ENCODE peak calls at places on chromosomes 7 and 10, in six cellular contexts. T is amygdala, H is G401, I is GM23248, A is NCI-H1092 treated with DMSO at 0.1 percent for 48 hours, G is upper lobe of left lung. M is an unnamed sample.
A peak's percentile ranks its signal among the peaks of the same experiment; 100 is the strongest.

GRCh38 chr7:6162331-6162620 is 110.1 kb downstream of the CYTH3 start:
- DNase-seq in T (no peak), H (no peak), I (no peak), A (no peak), G (no peak), M (no peak)

GRCh38 chr7:36155811-36156361 is 2.8 kb downstream of the EEPD1 start:
- DNase-seq in T (no peak), H (peak; percentile 85), I (peak; percentile 55), A (peak; percentile 58), G (no peak), M (peak; percentile 94)

GRCh38 chr7:148492157-148492860 is 98.3 kb upstream of the C7orf33 start:
- DNase-seq in T (no peak), H (no peak), I (no peak), A (no peak), G (no peak), M (peak; percentile 54)

GRCh38 chr7:55074008-55074499 is 55.2 kb downstream of the EGFR start:
- DNase-seq in T (no peak), H (no peak), I (peak; percentile 92), A (no peak), G (peak; percentile 72), M (peak; percentile 81)

GRCh38 chr10:73789659-73790055 is 4.3 kb downstream of the ZSWIM8 start:
- DNase-seq in T (no peak), H (no peak), I (no peak), A (no peak), G (no peak), M (no peak)

GRCh38 chr7:91636129-91636724 is 244.3 kb downstream of the MTERF1 start:
- DNase-seq in T (no peak), H (peak; percentile 20), I (peak; percentile 38), A (peak; percentile 8), G (no peak), M (peak; percentile 75)

GRCh38 chr7:11858026-11858425 is 26.0 kb upstream of the THSD7A start:
- DNase-seq in T (no peak), H (no peak), I (no peak), A (no peak), G (no peak), M (peak; percentile 68)

GRCh38 chr7:50783801-50784507 is 1.3 kb upstream of the GRB10 start:
- DNase-seq in T (no peak), H (no peak), I (no peak), A (no peak), G (no peak), M (no peak)

GRCh38 chr7:122412886-122413285 is 108.3 kb upstream of the FEZF1 start:
- DNase-seq in T (no peak), H (peak; percentile 47), I (peak; percentile 35), A (no peak), G (peak; percentile 35), M (peak; percentile 19)

GRCh38 chr10:66639351-66639750 is 286.5 kb upstream of the LRRTM3 start:
- DNase-seq in T (no peak), H (no peak), I (no peak), A (no peak), G (no peak), M (no peak)

GRCh38 chr10:19638173-19638872 is 177.9 kb upstream of the PLXDC2 start:
- DNase-seq in T (no peak), H (no peak), I (peak; percentile 84), A (no peak), G (peak; percentile 27), M (no peak)

GRCh38 chr10:123521556-123521955 is 144.6 kb upstream of the GPR26 start:
- DNase-seq in T (no peak), H (no peak), I (no peak), A (no peak), G (no peak), M (no peak)

GRCh38 chr10:88528791-88529190 is 54.3 kb downstream of the RNLS start:
- DNase-seq in T (no peak), H (no peak), I (no peak), A (no peak), G (no peak), M (no peak)

GRCh38 chr7:123872908-123873307 is 27.9 kb downstream of the HYAL4 start:
- DNase-seq in T (no peak), H (no peak), I (no peak), A (no peak), G (no peak), M (peak; percentile 8)

GRCh38 chr7:7770228-7770627 is 51.8 kb upstream of the RPA3 start:
- DNase-seq in T (no peak), H (no peak), I (no peak), A (no peak), G (no peak), M (no peak)

GRCh38 chr10:29714096-29714874 is 79.5 kb upstream of the SVIL start:
- DNase-seq in T (no peak), H (no peak), I (peak; percentile 83), A (no peak), G (no peak), M (no peak)

GRCh38 chr7:5396542-5396941 is 27.1 kb downstream of the TNRC18 start:
- DNase-seq in T (no peak), H (no peak), I (peak; percentile 57), A (no peak), G (peak; percentile 83), M (no peak)

GRCh38 chr7:3244241-3244814 is 56.7 kb upstream of the SDK1 start:
- DNase-seq in T (no peak), H (no peak), I (peak; percentile 33), A (no peak), G (no peak), M (peak; percentile 90)

GRCh38 chr7:30930621-30931020 is 19.0 kb downstream of the AQP1 start:
- DNase-seq in T (no peak), H (no peak), I (no peak), A (no peak), G (no peak), M (no peak)

GRCh38 chr10:72106154-72106849 is 18.0 kb upstream of the SPOCK2 start:
- DNase-seq in T (no peak), H (no peak), I (no peak), A (no peak), G (no peak), M (no peak)

GRCh38 chr7:23458044-23458443 is 12.2 kb downstream of the IGF2BP3 start:
- DNase-seq in T (no peak), H (no peak), I (no peak), A (no peak), G (no peak), M (no peak)

GRCh38 chr7:78226059-78226658 is 427.6 kb downstream of the PHTF2 start:
- DNase-seq in T (no peak), H (peak; percentile 16), I (peak; percentile 44), A (peak; percentile 81), G (no peak), M (peak; percentile 95)

GRCh38 chr7:116011584-116011983 is 19.0 kb downstream of the TFEC start:
- DNase-seq in T (no peak), H (no peak), I (no peak), A (no peak), G (no peak), M (no peak)

M was measured in NCI-H69.